ENCODE peak calls at places on chromosome 5, in five cellular contexts. X, S, Q, V and M are unnamed samples.

GRCh38 chr5:131109540-131110255 is 55.4 kb downstream of the HINT1 start:
- DNase-seq in Q (no peak), V (peak), X (peak), S (no peak), M (peak)

GRCh38 chr5:38793099-38793498 is 52.7 kb upstream of the OSMR start:
- DNase-seq in X (no peak), Q (no peak), S (no peak), V (no peak), M (no peak)

GRCh38 chr5:57850109-57850508 is 367.5 kb upstream of the ACTBL2 start:
- DNase-seq in Q (no peak), X (no peak), V (no peak), S (no peak), M (no peak)

GRCh38 chr5:134236208-134236761 is 10.4 kb upstream of the PPP2CA start:
- DNase-seq in X (no peak), Q (no peak), S (no peak), V (no peak), M (no peak)

GRCh38 chr5:112548246-112548982 is 129.3 kb upstream of the EPB41L4A start:
- DNase-seq in S (no peak), V (no peak), Q (no peak), X (no peak), M (peak)

GRCh38 chr5:139847790-139848507 is 52.3 kb downstream of the PSD2 start:
- DNase-seq in Q (no peak), X (no peak), V (peak), S (no peak), M (no peak)

GRCh38 chr5:27706832-27707231 is 668.4 kb upstream of the CDH9 start:
- DNase-seq in V (no peak), Q (no peak), S (no peak), X (no peak), M (no peak)

GRCh38 chr5:141338538-141339306 is at the start of gene PCDHGA2:
- DNase-seq in X (no peak), S (no peak), V (no peak), Q (no peak), M (no peak)

GRCh38 chr5:128212206-128212788 is 128.7 kb downstream of the SLC12A2 start:
- DNase-seq in X (no peak), S (no peak), V (no peak), Q (no peak), M (no peak)

GRCh38 chr5:152262667-152263066 is 142.4 kb downstream of the NMUR2 start:
- DNase-seq in S (no peak), Q (no peak), X (no peak), V (no peak), M (no peak)

GRCh38 chr5:175464414-175465233 is 13.7 kb upstream of the SFXN1 start:
- DNase-seq in V (peak), X (peak), S (peak), Q (peak), M (no peak)

GRCh38 chr5:74141053-74141452 is 499.5 kb downstream of the ENC1 start:
- DNase-seq in X (no peak), Q (no peak), V (no peak), S (no peak), M (no peak)